ENCODE peak calls at places on chromosomes 12 and 14, in five cellular contexts. P is pancreas, C is RWPE1, V is lower leg skin, K is left ventricle myocardium inferior. Z is an unnamed sample.

GRCh38 chr12:92136021-92136735 is 9.5 kb downstream of the BTG1 start:
- DNase-seq in P (no peak), C (no peak), V (no peak), K (no peak), Z (no peak)

GRCh38 chr12:45745861-45746277 is 16.4 kb downstream of the ARID2 start:
- DNase-seq in P (no peak), C (no peak), V (no peak), K (no peak), Z (no peak)

GRCh38 chr12:25800101-25800500 is 158.4 kb upstream of the RASSF8 start:
- DNase-seq in P (no peak), C (no peak), V (no peak), K (no peak), Z (no peak)

GRCh38 chr12:74415633-74416032 is 122.0 kb upstream of the ATXN7L3B start:
- DNase-seq in P (no peak), C (peak), V (no peak), K (no peak), Z (no peak)

GRCh38 chr14:91444335-91445020 is 26.9 kb upstream of the CCDC88C start:
- DNase-seq in P (no peak), C (no peak), V (no peak), K (no peak), Z (no peak)

GRCh38 chr14:92718659-92719058 is 29.8 kb downstream of the LGMN start:
- DNase-seq in P (no peak), C (no peak), V (no peak), K (no peak), Z (no peak)

GRCh38 chr12:110022980-110023633 is 23.9 kb downstream of the ANKRD13A start:
- DNase-seq in P (no peak), C (no peak), V (no peak), K (no peak), Z (no peak)

GRCh38 chr12:12240671-12241345 is 26.0 kb downstream of the LRP6 start:
- DNase-seq in P (no peak), C (no peak), V (no peak), K (no peak), Z (no peak)

GRCh38 chr14:24246765-24247212 is 4.4 kb upstream of the TINF2 start:
- DNase-seq in P (peak), C (no peak), V (peak), K (no peak), Z (no peak)

GRCh38 chr12:53320352-53321195 is 836 bp downstream of the AAAS start:
- DNase-seq in P (no peak), C (no peak), V (no peak), K (no peak), Z (no peak)

GRCh38 chr12:132218915-132219314 is 74.7 kb downstream of the NOC4L start:
- DNase-seq in P (peak), C (no peak), V (no peak), K (no peak), Z (no peak)

GRCh38 chr12:109934026-109934425 is 34.0 kb downstream of the TCHP start:
- DNase-seq in P (no peak), C (no peak), V (no peak), K (no peak), Z (no peak)

GRCh38 chr12:53063708-53064612 is 14.1 kb downstream of the TNS2 start:
- DNase-seq in P (no peak), C (no peak), V (peak), K (peak), Z (no peak)

GRCh38 chr12:128817115-128818015 is 6.4 kb downstream of the SLC15A4 start:
- DNase-seq in P (no peak), C (peak), V (no peak), K (peak), Z (peak)

GRCh38 chr12:46824709-46825108 is 1.1 kb downstream of the SLC38A4 start:
- DNase-seq in P (no peak), C (no peak), V (no peak), K (no peak), Z (no peak)

GRCh38 chr12:32501835-32502333 is 102.5 kb downstream of the FGD4 start:
- DNase-seq in P (no peak), C (peak), V (no peak), K (no peak), Z (no peak)

GRCh38 chr12:52144512-52145227 is 47.1 kb downstream of the KRT80 start:
- DNase-seq in P (no peak), C (no peak), V (no peak), K (no peak), Z (no peak)

GRCh38 chr12:95774311-95775045 is 16.1 kb downstream of the NTN4 start:
- DNase-seq in P (no peak), C (peak), V (no peak), K (no peak), Z (no peak)

GRCh38 chr12:3885179-3886094 is 12.2 kb upstream of the PARP11 start:
- DNase-seq in P (no peak), C (peak), V (no peak), K (no peak), Z (no peak)

GRCh38 chr12:3882396-3882795 is 9.2 kb upstream of the PARP11 start:
- DNase-seq in P (no peak), C (no peak), V (no peak), K (no peak), Z (no peak)

GRCh38 chr12:3881208-3881980 is 8.2 kb upstream of the PARP11 start:
- DNase-seq in P (no peak), C (no peak), V (no peak), K (no peak), Z (no peak)

GRCh38 chr12:3884671-3885070 is 11.5 kb upstream of the PARP11 start:
- DNase-seq in P (no peak), C (no peak), V (no peak), K (no peak), Z (no peak)

DNA sequence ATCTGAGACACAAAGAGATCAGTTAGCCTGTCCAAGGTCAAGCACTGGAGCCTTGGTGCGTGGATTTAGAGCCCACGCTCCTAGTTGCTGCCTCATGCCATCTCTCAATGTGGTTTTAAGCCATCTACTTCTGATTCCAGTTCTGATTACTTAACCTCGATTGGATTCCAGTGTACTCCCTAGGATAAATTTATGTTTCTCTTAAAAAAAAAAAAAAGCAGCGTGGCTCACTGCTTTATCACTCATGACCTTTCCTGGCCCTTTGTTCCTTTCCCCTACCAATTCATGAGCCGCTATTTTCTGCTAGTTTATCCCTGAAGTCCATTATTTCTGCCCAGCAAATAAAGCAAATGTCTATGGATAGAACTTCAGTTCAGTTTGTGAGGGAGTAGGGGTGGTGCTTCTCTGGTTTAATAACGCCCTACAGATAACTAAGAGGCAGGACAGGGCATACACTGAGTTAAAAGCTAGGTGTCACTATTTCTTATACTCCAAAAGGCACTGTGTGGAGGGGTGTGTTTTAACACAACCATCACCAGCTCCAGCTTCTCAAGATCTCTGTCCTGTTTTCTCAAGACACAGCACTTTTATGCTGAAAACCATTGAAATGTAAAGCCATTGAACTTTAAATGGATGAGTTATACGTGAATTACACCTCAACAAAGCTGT is 9.8 kb upstream of the PARP11 start:
- DNase-seq in P (no peak), C (no peak), V (no peak), K (no peak), Z (no peak)
- TF ChIP-seq CTCF in P (no peak), C (no peak), V (no peak), K (peak), Z (peak)

GRCh38 chr12:2270846-2271245 is 218.1 kb downstream of the CACNA1C start:
- DNase-seq in P (no peak), C (no peak), V (peak), K (no peak), Z (no peak)

GRCh38 chr12:2271961-2272360 is 219.2 kb downstream of the CACNA1C start:
- DNase-seq in P (no peak), C (no peak), V (no peak), K (no peak), Z (no peak)

GRCh38 chr12:2274733-2275132 is 221.9 kb downstream of the CACNA1C start:
- DNase-seq in P (no peak), C (no peak), V (no peak), K (no peak), Z (no peak)

GRCh38 chr12:2273751-2274150 is 221.0 kb downstream of the CACNA1C start:
- DNase-seq in P (no peak), C (no peak), V (no peak), K (no peak), Z (no peak)

GRCh38 chr12:2273288-2273687 is 220.5 kb downstream of the CACNA1C start:
- DNase-seq in P (no peak), C (no peak), V (no peak), K (no peak), Z (no peak)
- TF ChIP-seq CTCF in P (no peak), C (no peak), V (no peak), K (peak), Z (no peak)

GRCh38 chr12:43095669-43096068 is 456.3 kb downstream of the ADAMTS20 start:
- DNase-seq in P (no peak), C (no peak), V (no peak), K (no peak), Z (no peak)

GRCh38 chr12:43100231-43100630 is 451.8 kb downstream of the ADAMTS20 start:
- DNase-seq in P (no peak), C (no peak), V (no peak), K (no peak), Z (no peak)

GRCh38 chr12:43098078-43098477 is 453.9 kb downstream of the ADAMTS20 start:
- DNase-seq in P (no peak), C (no peak), V (no peak), K (no peak), Z (no peak)

GRCh38 chr12:43099691-43100163 is 452.3 kb downstream of the ADAMTS20 start:
- DNase-seq in P (no peak), C (no peak), V (no peak), K (no peak), Z (no peak)

GRCh38 chr12:43098766-43099550 is 453.0 kb downstream of the ADAMTS20 start:
- DNase-seq in P (no peak), C (no peak), V (no peak), K (no peak), Z (no peak)
- TF ChIP-seq CTCF in P (no peak), C (no peak), V (no peak), K (no peak), Z (no peak)

DNA sequence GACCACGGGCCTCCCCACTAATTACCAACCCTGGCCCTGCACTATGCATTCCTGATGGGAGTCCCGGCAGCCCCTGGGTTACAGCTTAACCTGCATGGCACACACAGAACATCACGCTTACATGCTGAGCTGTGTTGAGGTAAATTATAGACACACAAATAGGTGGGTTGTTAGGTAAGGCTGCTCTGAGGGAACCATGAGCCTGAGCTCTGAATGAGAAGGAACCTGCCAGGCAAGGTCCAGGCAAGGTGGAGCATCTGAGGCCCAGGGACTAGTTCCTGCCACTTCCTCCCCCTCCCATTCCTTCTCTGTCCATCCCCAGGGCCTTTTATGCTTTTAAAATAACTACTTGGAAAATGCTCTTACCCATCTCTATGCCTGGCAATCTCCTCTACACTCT is 82.7 kb upstream of the ESRRB start:
- DNase-seq in P (no peak), C (no peak), V (peak), K (no peak), Z (no peak)
- TF ChIP-seq CTCF in P (no peak), C (no peak), V (no peak), K (no peak), Z (no peak)

GRCh38 chr12:108511633-108512540 is 3.2 kb upstream of the FICD start:
- DNase-seq in P (peak), C (peak), V (peak), K (peak), Z (peak)

GRCh38 chr12:108515916-108516315 is 839 bp downstream of the FICD start:
- DNase-seq in P (no peak), C (no peak), V (no peak), K (no peak), Z (no peak)

GRCh38 chr12:108514973-108515814 is at the start of gene FICD:
- DNase-seq in P (peak), C (peak), V (peak), K (peak), Z (peak)

GRCh38 chr12:108516511-108517275 is 1.6 kb downstream of the FICD start:
- DNase-seq in P (no peak), C (no peak), V (no peak), K (no peak), Z (no peak)

GRCh38 chr12:108514468-108514972 is 557 bp upstream of the FICD start:
- DNase-seq in P (no peak), C (no peak), V (no peak), K (no peak), Z (no peak)
- TF ChIP-seq CTCF in P (no peak), C (no peak), V (no peak), K (no peak), Z (no peak)

DNA sequence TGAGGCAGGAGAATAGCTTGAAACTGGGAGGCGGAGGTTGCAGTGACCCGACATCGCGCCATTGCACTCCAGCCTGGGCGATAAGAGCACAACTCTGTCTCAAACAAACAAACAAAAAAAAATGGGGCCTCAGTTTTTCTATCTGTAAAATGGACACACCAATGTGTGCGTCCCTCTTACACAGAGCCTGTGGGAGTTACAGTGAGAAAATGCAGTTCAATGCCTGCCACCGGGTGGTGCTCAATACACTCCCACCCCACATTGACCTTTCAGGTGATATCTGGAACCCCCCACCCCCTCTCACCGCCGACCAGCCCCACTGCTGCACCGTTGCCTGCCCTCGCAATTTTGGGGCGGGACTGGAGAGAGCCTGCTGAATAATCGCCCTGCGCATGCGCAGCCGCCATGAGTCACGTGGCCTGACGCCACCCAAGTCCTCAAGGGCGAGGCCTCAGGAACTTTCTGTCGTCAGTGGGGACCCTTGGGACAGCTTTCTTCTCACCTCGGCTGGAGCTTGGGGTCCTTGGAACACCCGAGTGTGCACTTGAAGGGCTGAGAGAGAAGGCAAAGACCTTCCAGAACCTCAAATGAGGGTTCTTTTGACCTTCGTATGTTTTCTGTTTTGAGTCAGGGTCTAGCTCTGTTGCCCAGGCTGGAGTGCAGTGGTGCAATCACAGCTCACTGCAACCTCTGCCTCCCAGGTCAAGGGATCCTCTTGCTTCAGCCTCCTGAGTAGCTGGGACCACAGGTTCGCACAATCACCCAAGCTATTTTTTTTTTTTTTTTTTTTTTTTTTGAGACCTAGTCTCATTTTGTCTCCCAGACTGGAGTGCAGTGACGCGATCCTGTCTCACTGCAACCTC is 14.6 kb upstream of the CABP1 start:
- DNase-seq in P (no peak), C (peak), V (no peak), K (no peak), Z (no peak)
- TF ChIP-seq CTCF in P (no peak), C (no peak), V (no peak), K (no peak), Z (no peak)

GRCh38 chr14:39582028-39582654 is 149.9 kb upstream of the FBXO33 start:
- DNase-seq in P (no peak), C (no peak), V (no peak), K (no peak), Z (no peak)

GRCh38 chr14:39581474-39581873 is 149.2 kb upstream of the FBXO33 start:
- DNase-seq in P (no peak), C (no peak), V (no peak), K (no peak), Z (no peak)

GRCh38 chr14:39576726-39577125 is 144.5 kb upstream of the FBXO33 start:
- DNase-seq in P (no peak), C (no peak), V (no peak), K (no peak), Z (no peak)

GRCh38 chr14:39576258-39576657 is 144.0 kb upstream of the FBXO33 start:
- DNase-seq in P (no peak), C (no peak), V (no peak), K (no peak), Z (no peak)
- TF ChIP-seq CTCF in P (no peak), C (no peak), V (no peak), K (no peak), Z (no peak)